ENCODE peak calls at places on chromosomes 1 and 21, in seven cellular contexts. One of them, this sample, is unnamed.

GRCh38 chr21:14259669-14260458 is 43.9 kb downstream of the RBM11 start:
- DNase-seq in ovary: no peak
- DNase-seq in A549: peak; percentile 37
- DNase-seq in uterus: no peak
- DNase-seq in fibroblast of lung: peak; percentile 58
- DNase-seq in body of pancreas: no peak
- DNase-seq in IMR-90: peak; percentile 56
- DNase-seq in this sample: no peak

GRCh38 chr1:57963545-57963944 is 539.7 kb upstream of the DAB1 start:
- DNase-seq in body of pancreas: no peak
- DNase-seq in ovary: no peak
- DNase-seq in IMR-90: no peak
- DNase-seq in A549: no peak
- DNase-seq in uterus: no peak
- DNase-seq in fibroblast of lung: no peak
- DNase-seq in this sample: no peak

GRCh38 chr1:203099760-203100159 is 13.9 kb upstream of the MYOG start:
- DNase-seq in ovary: no peak
- DNase-seq in body of pancreas: no peak
- DNase-seq in fibroblast of lung: no peak
- DNase-seq in A549: no peak
- DNase-seq in IMR-90: no peak
- DNase-seq in uterus: no peak
- DNase-seq in this sample: no peak

GRCh38 chr1:20440785-20441200 is 45.2 kb downstream of the CAMK2N1 start:
- DNase-seq in body of pancreas: peak; percentile 25
- DNase-seq in A549: peak; percentile 68
- DNase-seq in IMR-90: peak; percentile 47
- DNase-seq in uterus: peak; percentile 42
- DNase-seq in fibroblast of lung: peak; percentile 53
- DNase-seq in ovary: peak; percentile 36
- DNase-seq in this sample: no peak

GRCh38 chr1:199855580-199855979 is 171.9 kb upstream of the NR5A2 start:
- DNase-seq in IMR-90: peak; percentile 68
- DNase-seq in ovary: no peak
- DNase-seq in fibroblast of lung: peak; percentile 30
- DNase-seq in A549: peak; percentile 77
- DNase-seq in uterus: no peak
- DNase-seq in body of pancreas: no peak
- DNase-seq in this sample: no peak

GRCh38 chr1:59484090-59484489 is 187.2 kb downstream of the FGGY start:
- DNase-seq in body of pancreas: no peak
- DNase-seq in A549: peak; percentile 23
- DNase-seq in fibroblast of lung: peak; percentile 90
- DNase-seq in ovary: no peak
- DNase-seq in uterus: peak; percentile 61
- DNase-seq in IMR-90: peak; percentile 94
- DNase-seq in this sample: no peak

GRCh38 chr1:209583408-209583807 is at the start of gene CAMK1G:
- DNase-seq in fibroblast of lung: peak; percentile 88
- DNase-seq in body of pancreas: no peak
- DNase-seq in uterus: no peak
- DNase-seq in A549: no peak
- DNase-seq in IMR-90: peak; percentile 80
- DNase-seq in ovary: no peak
- DNase-seq in this sample: no peak

GRCh38 chr1:168603501-168604107 is 27.2 kb downstream of the XCL1 start:
- DNase-seq in fibroblast of lung: peak; percentile 69
- DNase-seq in A549: peak; percentile 73
- DNase-seq in IMR-90: peak; percentile 45
- DNase-seq in uterus: peak; percentile 78
- DNase-seq in body of pancreas: peak; percentile 85
- DNase-seq in ovary: peak; percentile 87
- DNase-seq in this sample: peak; percentile 69

GRCh38 chr1:19391596-19391981 is 79.5 kb downstream of the SLC66A1 start:
- DNase-seq in uterus: no peak
- DNase-seq in body of pancreas: no peak
- DNase-seq in A549: no peak
- DNase-seq in ovary: no peak
- DNase-seq in IMR-90: no peak
- DNase-seq in fibroblast of lung: no peak
- DNase-seq in this sample: no peak

GRCh38 chr1:234656981-234657651 is 47.1 kb upstream of the IRF2BP2 start:
- DNase-seq in A549: peak; percentile 83
- DNase-seq in ovary: no peak
- DNase-seq in body of pancreas: peak; percentile 37
- DNase-seq in IMR-90: peak; percentile 99
- DNase-seq in fibroblast of lung: peak; percentile 92
- DNase-seq in uterus: no peak
- DNase-seq in this sample: no peak

GRCh38 chr1:241990040-241990439 is 8.9 kb downstream of the MAP1LC3C start:
- DNase-seq in A549: peak; percentile 88
- DNase-seq in fibroblast of lung: peak; percentile 97
- DNase-seq in IMR-90: peak; percentile 82
- DNase-seq in uterus: peak; percentile 79
- DNase-seq in body of pancreas: peak; percentile 65
- DNase-seq in ovary: peak; percentile 91
- DNase-seq in this sample: no peak

GRCh38 chr1:16986596-16987361 is 6.4 kb upstream of the MFAP2 start:
- DNase-seq in IMR-90: no peak
- DNase-seq in fibroblast of lung: no peak
- DNase-seq in A549: no peak
- DNase-seq in ovary: no peak
- DNase-seq in body of pancreas: no peak
- DNase-seq in uterus: no peak
- DNase-seq in this sample: no peak

GRCh38 chr1:160605792-160606520 is 26.7 kb upstream of the CD84 start:
- DNase-seq in uterus: no peak
- DNase-seq in ovary: no peak
- DNase-seq in IMR-90: no peak
- DNase-seq in body of pancreas: peak; percentile 11
- DNase-seq in A549: no peak
- DNase-seq in fibroblast of lung: no peak
- DNase-seq in this sample: no peak

GRCh38 chr1:226823643-226824042 is 46.8 kb upstream of the PSEN2 start:
- DNase-seq in uterus: peak; percentile 8
- DNase-seq in fibroblast of lung: no peak
- DNase-seq in A549: no peak
- DNase-seq in body of pancreas: no peak
- DNase-seq in ovary: no peak
- DNase-seq in IMR-90: no peak
- DNase-seq in this sample: no peak

GRCh38 chr1:225747566-225747965 is 30.1 kb upstream of the SRP9 start:
- DNase-seq in IMR-90: no peak
- DNase-seq in A549: no peak
- DNase-seq in uterus: no peak
- DNase-seq in ovary: no peak
- DNase-seq in body of pancreas: no peak
- DNase-seq in fibroblast of lung: no peak
- DNase-seq in this sample: no peak

GRCh38 chr1:905811-906531 is 17.8 kb upstream of the SAMD11 start:
- DNase-seq in uterus: peak; percentile 28
- DNase-seq in body of pancreas: no peak
- DNase-seq in A549: no peak
- DNase-seq in fibroblast of lung: no peak
- DNase-seq in IMR-90: no peak
- DNase-seq in ovary: peak; percentile 51
- DNase-seq in this sample: peak; percentile 8

GRCh38 chr1:100896481-100896982 is 642 bp downstream of the SLC30A7 start:
- DNase-seq in uterus: no peak
- DNase-seq in A549: peak; percentile 58
- DNase-seq in ovary: no peak
- DNase-seq in fibroblast of lung: peak; percentile 53
- DNase-seq in body of pancreas: peak; percentile 29
- DNase-seq in IMR-90: peak; percentile 65
- DNase-seq in this sample: no peak

GRCh38 chr1:32073387-32074229 is 869 bp downstream of the TMEM39B start:
- DNase-seq in fibroblast of lung: no peak
- DNase-seq in body of pancreas: no peak
- DNase-seq in A549: no peak
- DNase-seq in uterus: no peak
- DNase-seq in IMR-90: no peak
- DNase-seq in ovary: no peak
- DNase-seq in this sample: no peak
- TF ChIP-seq CTCF in fibroblast of lung: peak; percentile 28
- TF ChIP-seq CTCF in body of pancreas: no peak
- TF ChIP-seq CTCF in A549: no peak
- TF ChIP-seq CTCF in uterus: no peak
- TF ChIP-seq CTCF in IMR-90: no peak
- TF ChIP-seq CTCF in ovary: no peak
- TF ChIP-seq CTCF in this sample: peak; percentile 46

DNA sequence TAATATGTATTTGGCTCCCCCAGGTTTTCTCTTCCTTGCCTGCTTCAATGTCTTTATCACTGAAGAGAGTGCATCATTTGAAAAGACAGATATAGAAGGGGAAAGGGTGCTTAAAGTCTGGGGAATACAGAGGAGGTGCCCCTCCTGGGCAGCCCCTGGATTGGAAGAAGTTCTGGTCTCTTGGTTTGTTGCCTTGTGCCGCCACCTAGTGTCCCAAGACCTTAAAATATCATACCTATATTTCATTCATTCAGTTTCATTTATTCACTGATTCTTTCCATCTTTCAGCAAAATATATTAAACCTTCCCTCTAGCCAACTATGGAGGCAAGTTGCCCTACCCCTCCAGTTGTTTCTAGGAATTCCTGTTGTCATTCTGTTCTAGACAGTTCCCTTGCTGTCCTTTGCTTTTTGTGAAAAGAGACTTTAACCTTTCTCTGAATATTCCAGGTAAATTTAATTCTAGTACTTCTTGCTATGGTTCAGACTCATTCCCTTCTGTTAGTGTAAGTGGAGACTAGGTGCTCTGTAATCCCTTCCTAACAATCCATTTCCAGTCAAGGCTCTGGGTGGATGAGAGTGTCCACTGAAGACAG is 56.1 kb downstream of the MEF2D start:
- DNase-seq in body of pancreas: no peak
- DNase-seq in fibroblast of lung: no peak
- DNase-seq in IMR-90: no peak
- DNase-seq in ovary: no peak
- DNase-seq in A549: peak; percentile 61
- DNase-seq in uterus: no peak
- DNase-seq in this sample: no peak
- TF ChIP-seq CTCF in body of pancreas: peak; percentile 33
- TF ChIP-seq CTCF in fibroblast of lung: peak; percentile 29
- TF ChIP-seq CTCF in IMR-90: peak; percentile 55
- TF ChIP-seq CTCF in ovary: no peak
- TF ChIP-seq CTCF in A549: peak; percentile 86
- TF ChIP-seq CTCF in uterus: no peak
- TF ChIP-seq CTCF in this sample: peak; percentile 59

GRCh38 chr1:6438047-6438525 is 13.5 kb downstream of the ESPN start:
- DNase-seq in ovary: peak; percentile 71
- DNase-seq in A549: peak; percentile 73
- DNase-seq in body of pancreas: peak; percentile 69
- DNase-seq in IMR-90: peak; percentile 33
- DNase-seq in uterus: peak; percentile 54
- DNase-seq in fibroblast of lung: peak; percentile 34
- DNase-seq in this sample: peak; percentile 77

GRCh38 chr1:6444377-6444776 is 19.8 kb downstream of the ESPN start:
- DNase-seq in uterus: no peak
- DNase-seq in A549: no peak
- DNase-seq in IMR-90: no peak
- DNase-seq in ovary: no peak
- DNase-seq in fibroblast of lung: no peak
- DNase-seq in body of pancreas: no peak
- DNase-seq in this sample: no peak

GRCh38 chr1:6443339-6444115 is 19.0 kb downstream of the ESPN start:
- DNase-seq in fibroblast of lung: no peak
- DNase-seq in A549: no peak
- DNase-seq in uterus: no peak
- DNase-seq in ovary: no peak
- DNase-seq in body of pancreas: no peak
- DNase-seq in IMR-90: no peak
- DNase-seq in this sample: no peak

GRCh38 chr1:6441586-6441985 is 17.0 kb downstream of the ESPN start:
- DNase-seq in body of pancreas: no peak
- DNase-seq in A549: no peak
- DNase-seq in ovary: no peak
- DNase-seq in IMR-90: no peak
- DNase-seq in uterus: no peak
- DNase-seq in fibroblast of lung: no peak
- DNase-seq in this sample: no peak

GRCh38 chr1:6440198-6441126 is 15.9 kb downstream of the ESPN start:
- DNase-seq in A549: peak; percentile 37
- DNase-seq in body of pancreas: peak; percentile 67
- DNase-seq in uterus: no peak
- DNase-seq in IMR-90: peak; percentile 22
- DNase-seq in ovary: no peak
- DNase-seq in fibroblast of lung: peak; percentile 26
- DNase-seq in this sample: peak; percentile 55
- TF ChIP-seq CTCF in A549: peak; percentile 37
- TF ChIP-seq CTCF in body of pancreas: peak; percentile 5
- TF ChIP-seq CTCF in uterus: no peak
- TF ChIP-seq CTCF in IMR-90: peak; percentile 24
- TF ChIP-seq CTCF in ovary: no peak
- TF ChIP-seq CTCF in fibroblast of lung: no peak
- TF ChIP-seq CTCF in this sample: peak; percentile 65

GRCh38 chr1:63004868-63005267 is 220.9 kb downstream of the ATG4C start:
- DNase-seq in ovary: no peak
- DNase-seq in IMR-90: no peak
- DNase-seq in body of pancreas: no peak
- DNase-seq in fibroblast of lung: peak; percentile 4
- DNase-seq in uterus: no peak
- DNase-seq in A549: peak; percentile 2
- DNase-seq in this sample: no peak
- TF ChIP-seq CTCF in ovary: no peak
- TF ChIP-seq CTCF in IMR-90: no peak
- TF ChIP-seq CTCF in body of pancreas: peak; percentile 18
- TF ChIP-seq CTCF in fibroblast of lung: peak; percentile 21
- TF ChIP-seq CTCF in uterus: no peak
- TF ChIP-seq CTCF in A549: peak; percentile 19
- TF ChIP-seq CTCF in this sample: peak; percentile 58

GRCh38 chr1:10598088-10598712 is 123.5 kb downstream of the PEX14 start:
- DNase-seq in ovary: no peak
- DNase-seq in uterus: no peak
- DNase-seq in body of pancreas: peak; percentile 24
- DNase-seq in A549: peak; percentile 50
- DNase-seq in fibroblast of lung: no peak
- DNase-seq in IMR-90: no peak
- DNase-seq in this sample: no peak
- TF ChIP-seq CTCF in ovary: no peak
- TF ChIP-seq CTCF in uterus: no peak
- TF ChIP-seq CTCF in body of pancreas: no peak
- TF ChIP-seq CTCF in A549: peak; percentile 17
- TF ChIP-seq CTCF in fibroblast of lung: no peak
- TF ChIP-seq CTCF in IMR-90: no peak
- TF ChIP-seq CTCF in this sample: no peak

DNA sequence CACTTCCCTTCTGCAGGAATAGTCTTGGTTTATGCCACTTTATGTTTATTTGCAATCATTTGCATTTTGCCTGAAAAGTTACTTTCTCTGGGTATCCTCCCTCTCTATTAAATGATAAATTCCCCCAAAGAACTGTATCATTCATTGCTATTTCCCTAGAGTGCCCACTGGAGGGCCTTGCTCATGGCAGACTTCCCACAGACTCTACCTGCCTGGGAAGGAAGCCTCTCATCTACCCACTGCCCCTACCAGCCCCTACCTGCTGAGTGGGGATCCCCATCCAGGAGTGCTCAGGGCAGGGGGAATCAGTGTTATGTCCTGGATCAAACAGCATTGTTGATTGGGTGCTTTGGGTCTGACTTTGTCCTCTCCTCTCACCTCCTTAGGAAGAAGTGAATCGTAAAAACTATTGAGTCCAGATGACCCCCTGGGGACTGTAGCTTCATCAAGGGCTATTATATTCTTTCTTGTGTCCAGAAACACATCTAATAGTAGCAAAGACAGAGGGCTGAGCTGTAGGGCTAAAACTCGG is 6.8 kb upstream of the LRRN2 start:
- DNase-seq in IMR-90: no peak
- DNase-seq in fibroblast of lung: no peak
- DNase-seq in uterus: no peak
- DNase-seq in A549: peak; percentile 27
- DNase-seq in ovary: no peak
- DNase-seq in body of pancreas: no peak
- DNase-seq in this sample: no peak
- TF ChIP-seq CTCF in IMR-90: no peak
- TF ChIP-seq CTCF in fibroblast of lung: no peak
- TF ChIP-seq CTCF in uterus: no peak
- TF ChIP-seq CTCF in A549: peak; percentile 26
- TF ChIP-seq CTCF in ovary: no peak
- TF ChIP-seq CTCF in body of pancreas: peak; percentile 7
- TF ChIP-seq CTCF in this sample: peak; percentile 20